ENCODE peak calls at places on chromosomes 3 and 15, in nine cellular contexts. U is tibial artery, P is foreskin fibroblast, Z is heart left ventricle, L is adrenal gland, N is testis, K is AG10803, M is H9, S is osteocyte. B is an unnamed sample.

GRCh38 chr3:197024881-197025735 is 4.5 kb downstream of the MELTF start:
- DNase-seq in L (no peak), U (no peak), S (peak; percentile 77), M (no peak), K (no peak), Z (no peak), N (no peak), P (no peak), B (no peak)

GRCh38 chr3:70090322-70090913 is 90.9 kb downstream of the SAMMSON start:
- DNase-seq in L (no peak), N (no peak), P (peak; percentile 7), U (no peak), M (no peak), Z (no peak), K (peak; percentile 14), S (no peak), B (no peak)

GRCh38 chr15:75193976-75194375 is 7.7 kb upstream of the C15orf39 start:
- DNase-seq in K (no peak), U (no peak), L (no peak), N (no peak), M (no peak), P (no peak), Z (no peak), S (no peak), B (no peak)

GRCh38 chr15:55434989-55435825 is 26.9 kb downstream of the PIERCE2 start:
- DNase-seq in P (peak; percentile 33), K (peak; percentile 64), M (no peak), S (no peak), U (no peak), N (no peak), L (no peak), Z (no peak), B (no peak)

GRCh38 chr3:182284793-182285192 is 508.5 kb upstream of the ATP11B start:
- DNase-seq in L (no peak), K (no peak), P (no peak), N (no peak), U (no peak), Z (no peak), M (peak; percentile 53), S (no peak), B (no peak)

GRCh38 chr3:3027976-3028567 is 82.1 kb downstream of the IL5RA start:
- DNase-seq in U (no peak), N (no peak), M (no peak), S (no peak), L (no peak), P (no peak), Z (no peak), K (no peak), B (no peak)

GRCh38 chr15:89197503-89197971 is 23.8 kb downstream of the RLBP1 start:
- DNase-seq in L (peak; percentile 15), U (no peak), P (no peak), S (no peak), K (no peak), M (peak; percentile 75), N (peak; percentile 55), Z (no peak), B (peak; percentile 48)

GRCh38 chr15:33142708-33143107 is 51.8 kb downstream of the FMN1 start:
- DNase-seq in U (no peak), S (no peak), N (no peak), M (no peak), Z (no peak), K (no peak), L (no peak), P (no peak), B (no peak)

GRCh38 chr3:58161435-58162398 is 49.1 kb downstream of the DNASE1L3 start:
- DNase-seq in P (peak; percentile 89), L (peak; percentile 89), Z (peak; percentile 54), N (no peak), M (no peak), K (peak; percentile 89), S (no peak), U (peak; percentile 83), B (no peak)

GRCh38 chr15:38996111-38996541 is 431.5 kb upstream of the RASGRP1 start:
- DNase-seq in N (no peak), K (peak; percentile 100), M (no peak), U (no peak), P (peak; percentile 52), S (no peak), Z (no peak), L (no peak), B (no peak)

DNA sequence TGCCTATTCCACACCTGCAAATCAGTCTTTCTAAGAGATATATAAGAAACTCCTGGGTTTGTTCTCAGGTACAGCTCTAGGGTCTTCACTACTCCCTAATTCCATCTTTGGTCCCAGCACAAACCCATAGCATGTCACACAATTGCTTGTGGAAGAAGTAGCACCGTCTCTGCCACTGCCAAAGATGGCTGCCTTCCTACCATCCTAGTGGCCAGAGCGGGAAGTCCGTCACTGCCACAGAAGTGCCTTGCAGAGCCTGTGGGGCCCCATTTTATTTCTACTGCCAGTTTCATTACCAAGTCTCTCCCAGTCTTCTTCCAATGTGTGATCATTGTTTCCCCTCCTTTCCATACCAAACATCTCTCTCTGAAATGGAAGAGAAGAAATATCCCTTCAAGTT is 107.6 kb downstream of the CD47 start:
- DNase-seq in P (no peak), L (no peak), N (no peak), U (no peak), Z (no peak), M (no peak), S (no peak), K (no peak), B (no peak)
- TF ChIP-seq CTCF in P (no peak), L (no peak), N (no peak), U (no peak), Z (no peak), M (peak; percentile 32), S (no peak), K (no peak), B (no peak)

GRCh38 chr3:185312006-185312405 is 50.9 kb upstream of the MAP3K13 start:
- DNase-seq in M (no peak), L (no peak), N (no peak), P (no peak), U (no peak), S (no peak), K (no peak), Z (no peak), B (no peak)

GRCh38 chr3:185309795-185310194 is 53.1 kb upstream of the MAP3K13 start:
- DNase-seq in U (no peak), N (no peak), P (no peak), S (no peak), Z (no peak), K (no peak), M (no peak), L (no peak), B (no peak)

GRCh38 chr3:185306847-185307246 is 53.0 kb upstream of the EHHADH start:
- DNase-seq in M (no peak), Z (no peak), P (no peak), N (no peak), S (no peak), U (no peak), K (no peak), L (no peak), B (no peak)

GRCh38 chr3:185309309-185309708 is 53.6 kb upstream of the MAP3K13 start:
- DNase-seq in M (no peak), U (no peak), P (no peak), Z (no peak), K (no peak), N (peak; percentile 81), L (peak; percentile 79), S (no peak), B (no peak)

DNA sequence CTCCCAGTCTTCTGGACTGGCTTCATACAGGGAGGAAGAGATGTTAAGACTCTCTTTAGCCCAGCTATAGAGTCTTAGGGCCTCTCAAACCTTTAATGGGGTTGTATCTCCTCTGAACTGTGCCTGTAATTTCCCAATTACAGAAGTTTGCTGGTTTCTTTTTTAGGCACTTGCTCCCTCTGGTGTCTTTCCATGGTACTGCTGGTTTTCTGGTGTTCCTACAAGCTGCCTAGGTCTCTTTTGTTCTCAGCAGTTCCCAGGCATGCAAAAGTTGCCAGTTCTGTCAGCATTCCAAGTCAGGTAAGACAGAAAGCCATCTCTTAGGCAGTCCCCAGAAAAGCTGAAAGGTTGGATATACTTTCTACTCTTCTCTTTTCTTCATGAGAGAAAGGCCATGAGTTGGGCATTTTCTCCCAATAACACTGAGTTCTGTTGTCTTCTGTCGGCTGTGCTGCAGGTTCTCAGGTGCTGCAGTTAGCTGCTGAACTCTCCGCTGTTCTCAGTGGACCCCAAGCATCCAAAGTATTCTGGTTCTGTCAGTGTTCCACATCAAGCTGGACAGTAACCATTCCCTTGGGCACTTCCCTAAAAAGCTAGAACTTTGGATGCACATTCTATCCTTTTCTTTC is 54.4 kb upstream of the EHHADH start:
- DNase-seq in U (peak; percentile 38), N (peak; percentile 82), M (peak; percentile 76), Z (peak; percentile 12), S (no peak), K (peak; percentile 61), P (peak; percentile 53), L (peak; percentile 83), B (peak; percentile 63)
- TF ChIP-seq CTCF in U (peak; percentile 31), N (peak; percentile 52), M (peak; percentile 81), Z (peak; percentile 51), S (peak; percentile 59), K (peak; percentile 90), P (peak; percentile 80), L (peak; percentile 68), B (peak; percentile 61)

DNA sequence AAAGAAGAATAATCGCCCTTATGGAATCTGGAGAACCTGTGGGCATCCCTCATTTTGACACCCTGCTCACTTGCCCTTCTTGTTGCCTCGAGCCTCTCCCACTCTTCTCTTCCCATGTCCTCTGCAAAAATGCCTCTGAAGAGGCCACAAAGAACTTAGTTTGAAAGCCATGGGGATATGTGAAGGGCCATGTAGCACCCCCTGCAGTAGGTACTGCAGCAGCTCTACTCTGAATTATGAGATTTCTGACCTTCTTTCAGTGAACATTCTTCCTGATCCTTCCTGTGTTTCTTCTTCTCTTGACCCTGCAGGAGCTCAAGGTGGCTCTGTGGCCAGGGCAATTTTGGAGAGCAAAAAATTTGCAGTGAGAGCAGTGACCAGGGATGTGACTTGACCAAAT is 30.4 kb upstream of the TRA2B start:
- DNase-seq in P (no peak), K (no peak), N (no peak), Z (no peak), M (no peak), U (no peak), L (no peak), S (no peak), B (no peak)
- TF ChIP-seq CTCF in P (no peak), K (no peak), N (no peak), Z (no peak), M (peak; percentile 21), U (no peak), L (no peak), S (no peak), B (no peak)

DNA sequence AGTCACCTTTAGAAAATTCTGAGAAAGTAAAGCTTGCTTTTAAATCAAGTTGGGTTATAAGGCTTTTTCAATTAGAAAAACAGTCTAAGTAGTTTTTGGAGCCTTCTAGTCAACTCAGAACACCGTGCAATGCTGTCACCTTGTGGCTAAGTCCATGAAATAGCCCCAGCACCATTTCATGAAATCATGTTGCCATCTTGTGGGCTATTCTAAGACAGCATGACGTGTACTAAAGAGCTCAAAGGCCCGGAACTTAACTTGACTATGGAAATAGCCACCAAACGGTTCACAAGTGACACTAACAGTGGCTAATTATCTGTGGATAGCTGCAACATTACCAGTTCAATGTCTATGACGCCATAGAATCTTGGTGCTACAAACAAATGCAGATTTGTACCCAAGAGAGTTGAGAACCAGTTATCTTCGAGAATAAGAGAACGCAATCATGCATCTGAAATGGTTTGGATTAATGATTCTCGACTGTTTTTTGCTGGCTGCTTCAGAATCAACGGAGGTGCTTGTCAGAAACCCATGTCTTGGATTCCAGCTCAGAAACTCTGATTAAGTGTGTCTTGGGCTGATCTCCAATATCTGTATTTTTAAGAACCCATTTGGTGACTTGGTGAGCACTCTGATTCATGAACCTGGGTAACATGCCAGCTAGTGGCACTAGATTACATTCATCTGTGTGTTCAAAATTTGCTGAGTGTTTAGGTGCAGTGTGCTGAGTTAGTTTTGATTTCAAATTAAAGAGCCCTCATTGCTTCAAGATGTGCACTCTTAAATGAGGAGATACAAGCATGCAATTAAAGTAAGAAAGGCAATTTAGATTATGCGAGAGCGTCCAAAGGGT is 111.2 kb upstream of the MCTP2 start:
- DNase-seq in N (peak; percentile 82), L (peak; percentile 65), M (peak; percentile 67), S (no peak), P (peak; percentile 52), Z (peak; percentile 65), U (peak; percentile 73), K (peak; percentile 86), B (peak; percentile 55)
- TF ChIP-seq CTCF in N (peak; percentile 94), L (peak; percentile 92), M (peak; percentile 99), S (peak; percentile 99), P (peak; percentile 99), Z (peak; percentile 92), U (peak; percentile 85), K (peak; percentile 100), B (peak; percentile 97)